ENCODE peak calls at places on chromosomes 6 and 20, in seven cellular contexts. One of them, this sample, is unnamed.

GRCh38 chr6:88059221-88059620 is 11.6 kb downstream of the SPACA1 start:
- DNase-seq in tibial artery: no peak
- DNase-seq in WERI-Rb-1: no peak
- DNase-seq in neural progenitor cell: no peak
- DNase-seq in lung: no peak
- DNase-seq in ovary: no peak
- DNase-seq in pancreas: no peak
- DNase-seq in this sample: no peak

GRCh38 chr20:38825901-38826625 is 20.6 kb downstream of the PPP1R16B start:
- DNase-seq in ovary: no peak
- DNase-seq in neural progenitor cell: peak
- DNase-seq in lung: no peak
- DNase-seq in tibial artery: no peak
- DNase-seq in pancreas: no peak
- DNase-seq in WERI-Rb-1: peak
- DNase-seq in this sample: peak

GRCh38 chr20:54203281-54203680 is 4.6 kb upstream of the PFDN4 start:
- DNase-seq in neural progenitor cell: no peak
- DNase-seq in pancreas: no peak
- DNase-seq in tibial artery: no peak
- DNase-seq in WERI-Rb-1: no peak
- DNase-seq in ovary: no peak
- DNase-seq in lung: no peak
- DNase-seq in this sample: no peak

GRCh38 chr20:49505518-49505917 is 23.1 kb upstream of the KCNB1 start:
- DNase-seq in neural progenitor cell: peak
- DNase-seq in tibial artery: no peak
- DNase-seq in WERI-Rb-1: peak
- DNase-seq in pancreas: no peak
- DNase-seq in lung: no peak
- DNase-seq in ovary: peak
- DNase-seq in this sample: no peak

GRCh38 chr20:49518576-49518975 is 36.1 kb upstream of the KCNB1 start:
- DNase-seq in lung: no peak
- DNase-seq in tibial artery: no peak
- DNase-seq in neural progenitor cell: no peak
- DNase-seq in pancreas: no peak
- DNase-seq in WERI-Rb-1: no peak
- DNase-seq in ovary: no peak
- DNase-seq in this sample: no peak

GRCh38 chr20:44253528-44253927 is 6.4 kb downstream of the GDAP1L1 start:
- DNase-seq in ovary: no peak
- DNase-seq in lung: no peak
- DNase-seq in pancreas: no peak
- DNase-seq in tibial artery: no peak
- DNase-seq in WERI-Rb-1: peak
- DNase-seq in neural progenitor cell: no peak
- DNase-seq in this sample: no peak

GRCh38 chr20:57435498-57436222 is 44.5 kb downstream of the RBM38 start:
- DNase-seq in pancreas: peak
- DNase-seq in neural progenitor cell: peak
- DNase-seq in ovary: no peak
- DNase-seq in tibial artery: peak
- DNase-seq in WERI-Rb-1: peak
- DNase-seq in lung: peak
- DNase-seq in this sample: peak

GRCh38 chr20:53786445-53787267 is 193.0 kb upstream of the ZNF217 start:
- DNase-seq in ovary: no peak
- DNase-seq in tibial artery: no peak
- DNase-seq in neural progenitor cell: no peak
- DNase-seq in pancreas: no peak
- DNase-seq in WERI-Rb-1: no peak
- DNase-seq in lung: no peak
- DNase-seq in this sample: no peak

GRCh38 chr20:35088231-35088794 is 4.3 kb downstream of the TRPC4AP start:
- DNase-seq in ovary: no peak
- DNase-seq in lung: no peak
- DNase-seq in neural progenitor cell: no peak
- DNase-seq in pancreas: no peak
- DNase-seq in WERI-Rb-1: no peak
- DNase-seq in tibial artery: no peak
- DNase-seq in this sample: no peak

GRCh38 chr6:107173779-107174178 is 58.5 kb upstream of the BEND3 start:
- DNase-seq in ovary: no peak
- DNase-seq in neural progenitor cell: no peak
- DNase-seq in pancreas: no peak
- DNase-seq in WERI-Rb-1: no peak
- DNase-seq in lung: no peak
- DNase-seq in tibial artery: no peak
- DNase-seq in this sample: no peak

GRCh38 chr6:145332001-145332400 is 403.3 kb downstream of the EPM2A start:
- DNase-seq in WERI-Rb-1: no peak
- DNase-seq in neural progenitor cell: peak
- DNase-seq in lung: no peak
- DNase-seq in ovary: no peak
- DNase-seq in pancreas: no peak
- DNase-seq in tibial artery: no peak
- DNase-seq in this sample: no peak

GRCh38 chr6:68637782-68638181 is 2.7 kb downstream of the ADGRB3 start:
- DNase-seq in ovary: no peak
- DNase-seq in WERI-Rb-1: no peak
- DNase-seq in lung: no peak
- DNase-seq in tibial artery: no peak
- DNase-seq in pancreas: no peak
- DNase-seq in neural progenitor cell: no peak
- DNase-seq in this sample: no peak

GRCh38 chr6:148426317-148426977 is 83.8 kb downstream of the SASH1 start:
- DNase-seq in pancreas: no peak
- DNase-seq in neural progenitor cell: no peak
- DNase-seq in tibial artery: no peak
- DNase-seq in ovary: no peak
- DNase-seq in WERI-Rb-1: no peak
- DNase-seq in lung: no peak
- DNase-seq in this sample: no peak

GRCh38 chr20:2131366-2131765 is 29.7 kb downstream of the STK35 start:
- DNase-seq in ovary: no peak
- DNase-seq in pancreas: no peak
- DNase-seq in lung: no peak
- DNase-seq in WERI-Rb-1: no peak
- DNase-seq in tibial artery: no peak
- DNase-seq in neural progenitor cell: no peak
- DNase-seq in this sample: no peak

GRCh38 chr6:136334465-136334846 is 44.8 kb upstream of the BCLAF1 start:
- DNase-seq in pancreas: no peak
- DNase-seq in WERI-Rb-1: no peak
- DNase-seq in lung: no peak
- DNase-seq in ovary: no peak
- DNase-seq in tibial artery: no peak
- DNase-seq in neural progenitor cell: no peak
- DNase-seq in this sample: no peak
- H3K27ac ChIP-seq in pancreas: no peak
- H3K27ac ChIP-seq in WERI-Rb-1: no peak
- H3K27ac ChIP-seq in lung: no peak
- H3K27ac ChIP-seq in ovary: no peak
- H3K27ac ChIP-seq in tibial artery: no peak
- H3K27ac ChIP-seq in neural progenitor cell: no peak
- H3K27ac ChIP-seq in this sample: no peak

GRCh38 chr6:35368038-35368887 is 25.9 kb downstream of the PPARD start:
- DNase-seq in WERI-Rb-1: no peak
- DNase-seq in tibial artery: no peak
- DNase-seq in lung: no peak
- DNase-seq in pancreas: no peak
- DNase-seq in ovary: no peak
- DNase-seq in neural progenitor cell: no peak
- DNase-seq in this sample: no peak
- H3K27ac ChIP-seq in WERI-Rb-1: no peak
- H3K27ac ChIP-seq in tibial artery: no peak
- H3K27ac ChIP-seq in lung: no peak
- H3K27ac ChIP-seq in pancreas: no peak
- H3K27ac ChIP-seq in ovary: no peak
- H3K27ac ChIP-seq in neural progenitor cell: no peak
- H3K27ac ChIP-seq in this sample: peak

GRCh38 chr6:16647422-16647821 is 113.8 kb downstream of the ATXN1 start:
- DNase-seq in pancreas: no peak
- DNase-seq in WERI-Rb-1: no peak
- DNase-seq in ovary: no peak
- DNase-seq in tibial artery: no peak
- DNase-seq in neural progenitor cell: no peak
- DNase-seq in lung: no peak
- DNase-seq in this sample: no peak
- H3K27ac ChIP-seq in pancreas: no peak
- H3K27ac ChIP-seq in WERI-Rb-1: no peak
- H3K27ac ChIP-seq in ovary: no peak
- H3K27ac ChIP-seq in tibial artery: no peak
- H3K27ac ChIP-seq in neural progenitor cell: no peak
- H3K27ac ChIP-seq in lung: no peak
- H3K27ac ChIP-seq in this sample: no peak

GRCh38 chr6:93727447-93727846 is 308.1 kb upstream of the EPHA7 start:
- DNase-seq in tibial artery: no peak
- DNase-seq in WERI-Rb-1: no peak
- DNase-seq in ovary: no peak
- DNase-seq in pancreas: no peak
- DNase-seq in neural progenitor cell: no peak
- DNase-seq in lung: no peak
- DNase-seq in this sample: no peak
- H3K27ac ChIP-seq in tibial artery: no peak
- H3K27ac ChIP-seq in WERI-Rb-1: no peak
- H3K27ac ChIP-seq in ovary: no peak
- H3K27ac ChIP-seq in pancreas: no peak
- H3K27ac ChIP-seq in neural progenitor cell: no peak
- H3K27ac ChIP-seq in lung: no peak
- H3K27ac ChIP-seq in this sample: no peak

DNA sequence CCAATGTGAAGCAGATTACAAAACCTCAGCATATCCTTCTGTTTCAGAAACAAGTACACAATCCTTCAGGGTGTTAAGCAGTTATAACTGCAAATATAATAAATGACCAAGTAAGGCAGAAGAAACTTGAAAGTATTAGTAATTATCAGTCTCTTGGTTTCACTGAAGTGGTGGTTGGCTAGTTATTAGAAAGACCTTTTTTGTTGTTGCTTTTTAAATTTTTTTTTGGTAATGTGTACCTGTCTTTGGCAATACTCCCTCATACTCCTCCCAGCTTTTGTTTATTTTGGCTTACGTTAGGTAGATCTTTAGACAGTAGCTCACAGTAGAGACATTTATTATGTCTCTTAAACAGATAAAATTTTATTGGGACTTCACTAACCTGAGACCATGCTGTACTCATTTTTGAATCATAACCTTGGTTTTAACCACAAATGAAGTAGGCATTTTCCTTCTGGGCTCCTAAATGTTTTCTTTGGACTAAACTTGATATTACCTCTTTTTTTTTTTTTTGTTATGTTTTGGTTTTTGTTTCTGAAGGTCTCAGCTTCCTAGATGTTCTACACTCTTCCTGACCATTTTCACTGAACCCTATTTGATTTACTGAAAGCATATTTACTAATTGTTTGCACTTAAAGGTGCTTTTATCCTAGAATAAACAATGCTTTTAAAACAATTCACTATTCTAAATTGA is 6.4 kb downstream of the CD2AP start:
- DNase-seq in pancreas: no peak
- DNase-seq in lung: no peak
- DNase-seq in ovary: no peak
- DNase-seq in WERI-Rb-1: no peak
- DNase-seq in tibial artery: no peak
- DNase-seq in neural progenitor cell: no peak
- DNase-seq in this sample: peak
- H3K27ac ChIP-seq in pancreas: no peak
- H3K27ac ChIP-seq in lung: no peak
- H3K27ac ChIP-seq in ovary: no peak
- H3K27ac ChIP-seq in WERI-Rb-1: no peak
- H3K27ac ChIP-seq in tibial artery: no peak
- H3K27ac ChIP-seq in neural progenitor cell: no peak
- H3K27ac ChIP-seq in this sample: peak

GRCh38 chr6:5006182-5006581 is 2.3 kb upstream of the RPP40 start:
- DNase-seq in lung: peak
- DNase-seq in WERI-Rb-1: no peak
- DNase-seq in pancreas: no peak
- DNase-seq in ovary: no peak
- DNase-seq in neural progenitor cell: no peak
- DNase-seq in tibial artery: no peak
- DNase-seq in this sample: no peak

GRCh38 chr6:5003604-5004372 is at the start of gene RPP40:
- DNase-seq in ovary: peak
- DNase-seq in neural progenitor cell: peak
- DNase-seq in WERI-Rb-1: peak
- DNase-seq in tibial artery: peak
- DNase-seq in pancreas: peak
- DNase-seq in lung: peak
- DNase-seq in this sample: peak

GRCh38 chr6:5011346-5011745 is 7.5 kb upstream of the RPP40 start:
- DNase-seq in pancreas: no peak
- DNase-seq in lung: no peak
- DNase-seq in tibial artery: no peak
- DNase-seq in ovary: no peak
- DNase-seq in WERI-Rb-1: no peak
- DNase-seq in neural progenitor cell: no peak
- DNase-seq in this sample: no peak

GRCh38 chr6:5004373-5005037 is 668 bp upstream of the RPP40 start:
- DNase-seq in lung: no peak
- DNase-seq in tibial artery: no peak
- DNase-seq in ovary: no peak
- DNase-seq in pancreas: no peak
- DNase-seq in neural progenitor cell: no peak
- DNase-seq in WERI-Rb-1: no peak
- DNase-seq in this sample: no peak

GRCh38 chr6:5007531-5007930 is 3.7 kb upstream of the RPP40 start:
- DNase-seq in pancreas: no peak
- DNase-seq in lung: peak
- DNase-seq in tibial artery: no peak
- DNase-seq in WERI-Rb-1: no peak
- DNase-seq in ovary: no peak
- DNase-seq in neural progenitor cell: no peak
- DNase-seq in this sample: no peak
- H3K27ac ChIP-seq in pancreas: no peak
- H3K27ac ChIP-seq in lung: no peak
- H3K27ac ChIP-seq in tibial artery: no peak
- H3K27ac ChIP-seq in WERI-Rb-1: no peak
- H3K27ac ChIP-seq in ovary: no peak
- H3K27ac ChIP-seq in neural progenitor cell: no peak
- H3K27ac ChIP-seq in this sample: no peak

GRCh38 chr20:51469046-51469445 is 73.5 kb downstream of the NFATC2 start:
- DNase-seq in pancreas: no peak
- DNase-seq in WERI-Rb-1: no peak
- DNase-seq in lung: no peak
- DNase-seq in tibial artery: no peak
- DNase-seq in neural progenitor cell: no peak
- DNase-seq in ovary: peak
- DNase-seq in this sample: no peak
- H3K27ac ChIP-seq in pancreas: no peak
- H3K27ac ChIP-seq in WERI-Rb-1: no peak
- H3K27ac ChIP-seq in lung: no peak
- H3K27ac ChIP-seq in tibial artery: no peak
- H3K27ac ChIP-seq in neural progenitor cell: no peak
- H3K27ac ChIP-seq in ovary: no peak
- H3K27ac ChIP-seq in this sample: no peak

GRCh38 chr6:47134476-47135189 is 92.5 kb upstream of the ADGRF1 start:
- DNase-seq in WERI-Rb-1: no peak
- DNase-seq in tibial artery: no peak
- DNase-seq in pancreas: no peak
- DNase-seq in ovary: no peak
- DNase-seq in lung: no peak
- DNase-seq in neural progenitor cell: no peak
- DNase-seq in this sample: peak
- H3K27ac ChIP-seq in WERI-Rb-1: no peak
- H3K27ac ChIP-seq in tibial artery: no peak
- H3K27ac ChIP-seq in pancreas: no peak
- H3K27ac ChIP-seq in ovary: no peak
- H3K27ac ChIP-seq in lung: no peak
- H3K27ac ChIP-seq in neural progenitor cell: no peak
- H3K27ac ChIP-seq in this sample: peak